ENCODE peak calls at places on chromosomes 6 and 20, in six cellular contexts. S, V, U, L, K and O are unnamed samples.

GRCh38 chr6:165847407-165848098 is 184.5 kb upstream of the PDE10A start:
- DNase-seq in S (no peak), V (no peak), U (peak; percentile 16), L (no peak), K (no peak), O (no peak)

GRCh38 chr20:46423882-46424482 is 17.6 kb upstream of the ELMO2 start:
- DNase-seq in S (no peak), V (no peak), U (no peak), L (no peak), K (no peak), O (no peak)

GRCh38 chr20:51350941-51351631 is 191.4 kb downstream of the NFATC2 start:
- DNase-seq in S (no peak), V (no peak), U (no peak), L (no peak), K (no peak), O (no peak)

GRCh38 chr6:157693867-157694266 is 129.2 kb upstream of the SNX9 start:
- DNase-seq in S (no peak), V (no peak), U (no peak), L (no peak), K (no peak), O (no peak)

GRCh38 chr6:42831237-42831636 is 48.2 kb upstream of the RPL7L1 start:
- DNase-seq in S (no peak), V (no peak), U (no peak), L (no peak), K (no peak), O (no peak)

GRCh38 chr20:20276806-20277530 is 90.9 kb upstream of the INSM1 start:
- DNase-seq in S (no peak), V (no peak), U (no peak), L (no peak), K (no peak), O (no peak)

GRCh38 chr6:106098383-106099234 is 12.5 kb downstream of the PRDM1 start:
- DNase-seq in S (no peak), V (peak; percentile 42), U (peak; percentile 84), L (no peak), K (no peak), O (no peak)

GRCh38 chr6:131060311-131060710 is 2.7 kb downstream of the EPB41L2 start:
- DNase-seq in S (no peak), V (peak; percentile 11), U (no peak), L (no peak), K (no peak), O (no peak)

GRCh38 chr6:135083992-135084915 is 29.6 kb upstream of the HBS1L start:
- DNase-seq in S (no peak), V (no peak), U (no peak), L (no peak), K (no peak), O (no peak)

GRCh38 chr6:6678185-6678671 is 89.7 kb downstream of the LY86 start:
- DNase-seq in S (no peak), V (no peak), U (no peak), L (no peak), K (no peak), O (no peak)

GRCh38 chr6:35080821-35081425 is 60.2 kb downstream of the TCP11 start:
- DNase-seq in S (no peak), V (no peak), U (peak; percentile 73), L (no peak), K (no peak), O (no peak)

GRCh38 chr6:11379805-11380204 is 147.3 kb upstream of the NEDD9 start:
- DNase-seq in S (no peak), V (no peak), U (no peak), L (no peak), K (no peak), O (no peak)

GRCh38 chr6:138106665-138107077 is 548 bp downstream of the PERP start:
- DNase-seq in S (no peak), V (no peak), U (no peak), L (no peak), K (no peak), O (no peak)

GRCh38 chr6:169045486-169045885 is 208.2 kb downstream of the THBS2 start:
- DNase-seq in S (no peak), V (no peak), U (no peak), L (no peak), K (no peak), O (no peak)

GRCh38 chr6:158853872-158854213 is 34.7 kb upstream of the EZR start:
- DNase-seq in S (no peak), V (no peak), U (no peak), L (no peak), K (no peak), O (no peak)

GRCh38 chr6:147201885-147202515 is 2.2 kb upstream of the STXBP5 start:
- DNase-seq in S (no peak), V (no peak), U (no peak), L (no peak), K (no peak), O (peak; percentile 23)

GRCh38 chr6:110543106-110543505 is 66.7 kb upstream of the SLC22A16 start:
- DNase-seq in S (no peak), V (no peak), U (peak; percentile 70), L (no peak), K (no peak), O (no peak)

GRCh38 chr6:81752969-81753708 is 658 bp upstream of the TENT5A start:
- DNase-seq in S (no peak), V (peak; percentile 82), U (peak; percentile 67), L (peak; percentile 93), K (peak; percentile 71), O (peak; percentile 83)

GRCh38 chr6:4672772-4673171 is 103.4 kb upstream of the CDYL start:
- DNase-seq in S (no peak), V (no peak), U (no peak), L (no peak), K (no peak), O (no peak)

GRCh38 chr20:53382263-53382844 is 211.3 kb downstream of the ZNF217 start:
- DNase-seq in S (no peak), V (no peak), U (no peak), L (no peak), K (no peak), O (no peak)

GRCh38 chr6:168148231-168148849 is 69.3 kb upstream of the FRMD1 start:
- DNase-seq in S (no peak), V (no peak), U (no peak), L (no peak), K (no peak), O (no peak)

GRCh38 chr6:130240232-130240631 is 17.5 kb upstream of the SAMD3 start:
- DNase-seq in S (no peak), V (no peak), U (no peak), L (no peak), K (no peak), O (no peak)

GRCh38 chr6:105646391-105646867 is 243.5 kb upstream of the PREP start:
- DNase-seq in S (peak; percentile 45), V (no peak), U (peak; percentile 47), L (no peak), K (no peak), O (no peak)

GRCh38 chr6:124743420-124743819 is 218.8 kb upstream of the RNF217 start:
- DNase-seq in S (no peak), V (no peak), U (peak; percentile 24), L (no peak), K (no peak), O (no peak)
- TF ChIP-seq CTCF in S (no peak), V (no peak), U (no peak), L (no peak), K (no peak), O (no peak)

GRCh38 chr20:58160451-58161051 is 67.9 kb downstream of the ANKRD60 start:
- DNase-seq in S (no peak), V (no peak), U (no peak), L (no peak), K (no peak), O (no peak)

GRCh38 chr20:58153121-58153520 is 75.3 kb downstream of the ANKRD60 start:
- DNase-seq in S (no peak), V (no peak), U (no peak), L (no peak), K (no peak), O (no peak)

GRCh38 chr20:58150772-58151171 is 77.7 kb downstream of the ANKRD60 start:
- DNase-seq in S (no peak), V (no peak), U (no peak), L (peak; percentile 8), K (no peak), O (peak; percentile 26)

GRCh38 chr20:58154106-58154505 is 74.3 kb downstream of the ANKRD60 start:
- DNase-seq in S (no peak), V (no peak), U (no peak), L (no peak), K (no peak), O (no peak)

DNA sequence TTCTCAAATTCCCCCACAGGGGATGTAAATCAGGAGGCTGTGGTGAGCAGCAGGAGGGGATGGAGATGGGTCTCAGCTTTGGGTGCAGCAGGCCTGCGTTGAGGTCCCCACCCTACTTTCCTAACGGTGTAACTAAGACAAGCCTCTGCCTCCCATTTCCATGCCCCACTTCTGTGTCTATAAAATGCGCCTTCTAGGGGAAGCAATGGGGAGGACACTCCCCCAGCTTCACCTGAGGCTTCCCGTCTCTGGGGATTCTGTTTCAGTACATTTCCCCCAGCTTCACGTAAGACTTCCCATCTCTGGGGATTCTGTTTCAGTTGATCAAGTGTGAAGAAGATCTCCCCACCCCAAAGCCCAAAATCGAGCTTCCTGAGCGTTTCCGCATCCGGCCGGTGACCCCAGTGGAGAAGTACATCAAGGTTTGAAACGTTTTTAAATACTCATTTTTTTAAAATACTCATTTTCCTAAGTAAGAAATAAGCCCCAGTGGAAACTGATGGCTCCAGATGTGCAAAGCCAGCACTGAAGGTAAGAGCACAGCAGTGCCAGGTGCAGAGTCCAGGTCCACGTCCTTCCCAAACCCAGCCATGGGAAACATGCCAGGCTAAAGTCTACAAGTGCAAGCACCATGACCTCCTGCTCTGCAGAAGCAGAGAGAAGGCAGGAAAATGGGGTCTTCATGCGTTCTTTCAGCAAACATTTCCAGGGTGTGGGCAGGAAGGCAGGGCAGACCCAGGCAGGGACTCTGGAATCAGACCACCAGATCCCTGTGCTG is 73.1 kb downstream of the ANKRD60 start:
- DNase-seq in S (no peak), V (no peak), U (no peak), L (no peak), K (no peak), O (no peak)
- TF ChIP-seq CTCF in S (no peak), V (no peak), U (peak; percentile 18), L (no peak), K (no peak), O (no peak)

GRCh38 chr6:13694562-13694961 is 17.1 kb downstream of the RANBP9 start:
- DNase-seq in S (no peak), V (no peak), U (no peak), L (no peak), K (no peak), O (no peak)

GRCh38 chr6:13695217-13695616 is 16.4 kb downstream of the RANBP9 start:
- DNase-seq in S (no peak), V (no peak), U (no peak), L (no peak), K (no peak), O (no peak)

GRCh38 chr6:13698715-13699114 is 12.9 kb downstream of the RANBP9 start:
- DNase-seq in S (no peak), V (no peak), U (no peak), L (no peak), K (no peak), O (no peak)

GRCh38 chr6:13697857-13698256 is 13.8 kb downstream of the RANBP9 start:
- DNase-seq in S (no peak), V (no peak), U (no peak), L (no peak), K (no peak), O (no peak)

GRCh38 chr6:13696226-13696625 is 15.4 kb downstream of the RANBP9 start:
- DNase-seq in S (no peak), V (no peak), U (no peak), L (no peak), K (no peak), O (no peak)
- TF ChIP-seq CTCF in S (no peak), V (no peak), U (no peak), L (no peak), K (no peak), O (no peak)

GRCh38 chr6:75124085-75124484 is 81.8 kb downstream of the COL12A1 start:
- DNase-seq in S (no peak), V (no peak), U (no peak), L (no peak), K (no peak), O (no peak)
- TF ChIP-seq CTCF in S (no peak), V (no peak), U (no peak), L (no peak), K (no peak), O (no peak)